ENCODE peak calls at places on chromosomes 7 and 10, in eight cellular contexts. One of them, this sample, is unnamed.

GRCh38 chr10:13758761-13759160 is 172.0 kb downstream of the PRPF18 start:
- DNase-seq in IMR-90: no peak
- DNase-seq in ovary: no peak
- DNase-seq in tibial nerve: no peak
- DNase-seq in Peyer's patch: no peak
- DNase-seq in body of pancreas: no peak
- DNase-seq in prostate gland: no peak
- DNase-seq in transverse colon: no peak
- DNase-seq in this sample: no peak

GRCh38 chr10:99869581-99869980 is 87.1 kb downstream of the ABCC2 start:
- DNase-seq in body of pancreas: no peak
- DNase-seq in transverse colon: no peak
- DNase-seq in IMR-90: no peak
- DNase-seq in Peyer's patch: no peak
- DNase-seq in tibial nerve: no peak
- DNase-seq in ovary: no peak
- DNase-seq in prostate gland: no peak
- DNase-seq in this sample: no peak

GRCh38 chr10:30755474-30755873 is 125.9 kb upstream of the LYZL2 start:
- DNase-seq in body of pancreas: no peak
- DNase-seq in IMR-90: peak
- DNase-seq in tibial nerve: no peak
- DNase-seq in transverse colon: no peak
- DNase-seq in ovary: no peak
- DNase-seq in Peyer's patch: no peak
- DNase-seq in prostate gland: no peak
- DNase-seq in this sample: no peak

GRCh38 chr7:129728875-129729467 is 117.5 kb downstream of the NRF1 start:
- DNase-seq in transverse colon: peak
- DNase-seq in body of pancreas: no peak
- DNase-seq in Peyer's patch: no peak
- DNase-seq in tibial nerve: no peak
- DNase-seq in ovary: no peak
- DNase-seq in IMR-90: no peak
- DNase-seq in prostate gland: no peak
- DNase-seq in this sample: no peak

GRCh38 chr10:91349381-91349780 is 60.8 kb upstream of the HECTD2 start:
- DNase-seq in ovary: no peak
- DNase-seq in body of pancreas: peak
- DNase-seq in IMR-90: peak
- DNase-seq in prostate gland: peak
- DNase-seq in tibial nerve: no peak
- DNase-seq in transverse colon: no peak
- DNase-seq in Peyer's patch: no peak
- DNase-seq in this sample: peak

GRCh38 chr10:17200035-17200884 is 1.2 kb downstream of the TRDMT1 start:
- DNase-seq in transverse colon: no peak
- DNase-seq in tibial nerve: no peak
- DNase-seq in IMR-90: no peak
- DNase-seq in Peyer's patch: no peak
- DNase-seq in ovary: no peak
- DNase-seq in prostate gland: no peak
- DNase-seq in body of pancreas: no peak
- DNase-seq in this sample: no peak

GRCh38 chr7:41942468-41943097 is 239.7 kb upstream of the INHBA start:
- DNase-seq in transverse colon: peak
- DNase-seq in ovary: peak
- DNase-seq in IMR-90: peak
- DNase-seq in prostate gland: no peak
- DNase-seq in Peyer's patch: no peak
- DNase-seq in tibial nerve: no peak
- DNase-seq in body of pancreas: no peak
- DNase-seq in this sample: no peak

GRCh38 chr10:128056303-128057050 is 69.7 kb downstream of the MKI67 start:
- DNase-seq in prostate gland: no peak
- DNase-seq in transverse colon: no peak
- DNase-seq in ovary: no peak
- DNase-seq in tibial nerve: no peak
- DNase-seq in Peyer's patch: no peak
- DNase-seq in body of pancreas: no peak
- DNase-seq in IMR-90: no peak
- DNase-seq in this sample: no peak

GRCh38 chr7:129069021-129069420 is 14.1 kb upstream of the TNPO3 start:
- DNase-seq in ovary: no peak
- DNase-seq in tibial nerve: no peak
- DNase-seq in body of pancreas: no peak
- DNase-seq in prostate gland: no peak
- DNase-seq in IMR-90: no peak
- DNase-seq in Peyer's patch: no peak
- DNase-seq in transverse colon: no peak
- DNase-seq in this sample: no peak

DNA sequence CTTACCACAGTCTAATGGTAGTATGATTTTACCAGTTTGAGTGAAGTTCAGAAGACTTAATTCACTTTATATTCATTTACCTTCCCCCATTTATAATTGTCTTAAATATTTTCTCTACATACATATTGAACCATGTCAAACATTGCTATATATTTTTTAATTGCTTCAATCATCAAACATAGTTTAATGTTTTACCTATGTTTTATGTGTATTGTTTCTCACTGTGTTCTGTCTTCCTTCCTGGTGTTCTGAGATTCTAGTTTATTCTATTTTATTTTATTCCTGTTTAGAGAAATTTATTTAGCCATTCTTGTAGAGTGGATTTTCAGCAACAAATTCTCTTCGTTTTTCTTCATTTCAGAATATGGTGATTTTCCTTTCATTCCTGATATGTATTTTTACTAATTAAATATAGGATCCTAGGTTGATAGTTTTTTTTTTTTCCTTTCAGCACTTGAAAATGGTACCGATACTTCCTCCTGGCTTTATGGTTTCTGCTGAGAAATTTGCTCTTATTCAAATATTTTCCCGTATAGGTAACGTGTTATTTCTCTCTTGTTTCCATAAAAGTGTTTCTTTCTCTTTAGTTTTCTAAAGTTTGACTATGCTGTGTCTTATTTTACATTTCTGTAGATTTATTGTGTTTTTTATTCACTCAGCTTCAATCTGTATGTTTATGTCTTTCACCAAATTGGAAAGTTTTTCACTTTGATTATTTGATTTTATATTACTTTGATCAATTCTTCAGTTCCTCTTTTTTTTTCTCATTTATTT is 201.8 kb upstream of the AGR3 start:
- DNase-seq in Peyer's patch: no peak
- DNase-seq in prostate gland: no peak
- DNase-seq in body of pancreas: no peak
- DNase-seq in transverse colon: no peak
- DNase-seq in IMR-90: no peak
- DNase-seq in ovary: no peak
- DNase-seq in tibial nerve: no peak
- DNase-seq in this sample: no peak
- TF ChIP-seq POLR2A in Peyer's patch: no peak
- TF ChIP-seq POLR2A in prostate gland: no peak
- TF ChIP-seq POLR2A in body of pancreas: no peak
- TF ChIP-seq POLR2A in transverse colon: no peak
- TF ChIP-seq POLR2A in IMR-90: no peak
- TF ChIP-seq POLR2A in ovary: no peak
- TF ChIP-seq POLR2A in tibial nerve: no peak
- TF ChIP-seq POLR2A in this sample: no peak

DNA sequence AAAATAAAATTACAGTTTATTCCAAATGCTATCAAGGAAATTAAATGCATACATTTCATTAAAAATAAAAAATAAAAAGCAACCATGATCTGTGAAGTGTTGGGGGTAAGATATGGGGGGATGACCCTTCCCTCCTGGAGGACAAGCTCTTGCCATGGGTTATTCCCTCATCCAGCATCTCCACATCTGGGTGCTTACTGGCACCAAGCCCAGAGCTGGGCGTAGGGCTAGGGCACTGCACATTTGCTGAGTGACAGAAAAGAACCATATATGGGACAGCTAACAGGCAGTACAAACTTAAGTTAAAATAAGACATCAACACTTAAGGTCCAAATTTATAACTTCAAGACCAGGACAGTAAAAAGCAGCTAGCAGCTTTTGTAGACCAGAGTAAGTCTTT is 10.2 kb downstream of the CCDC6 start:
- DNase-seq in IMR-90: no peak
- DNase-seq in ovary: no peak
- DNase-seq in tibial nerve: no peak
- DNase-seq in Peyer's patch: no peak
- DNase-seq in body of pancreas: no peak
- DNase-seq in prostate gland: no peak
- DNase-seq in transverse colon: peak
- DNase-seq in this sample: no peak
- H3K27ac ChIP-seq in IMR-90: no peak
- H3K27ac ChIP-seq in ovary: no peak
- H3K27ac ChIP-seq in tibial nerve: peak
- H3K27ac ChIP-seq in Peyer's patch: no peak
- H3K27ac ChIP-seq in body of pancreas: peak
- H3K27ac ChIP-seq in prostate gland: no peak
- H3K27ac ChIP-seq in transverse colon: peak
- H3K27ac ChIP-seq in this sample: no peak

GRCh38 chr7:5827755-5828154 is 46.3 kb upstream of the RNF216 start:
- DNase-seq in body of pancreas: peak
- DNase-seq in IMR-90: no peak
- DNase-seq in transverse colon: peak
- DNase-seq in ovary: no peak
- DNase-seq in prostate gland: no peak
- DNase-seq in Peyer's patch: no peak
- DNase-seq in tibial nerve: no peak
- DNase-seq in this sample: no peak

GRCh38 chr7:5824297-5824610 is 42.8 kb upstream of the RNF216 start:
- DNase-seq in transverse colon: no peak
- DNase-seq in Peyer's patch: no peak
- DNase-seq in ovary: no peak
- DNase-seq in IMR-90: no peak
- DNase-seq in tibial nerve: no peak
- DNase-seq in body of pancreas: no peak
- DNase-seq in prostate gland: no peak
- DNase-seq in this sample: no peak

DNA sequence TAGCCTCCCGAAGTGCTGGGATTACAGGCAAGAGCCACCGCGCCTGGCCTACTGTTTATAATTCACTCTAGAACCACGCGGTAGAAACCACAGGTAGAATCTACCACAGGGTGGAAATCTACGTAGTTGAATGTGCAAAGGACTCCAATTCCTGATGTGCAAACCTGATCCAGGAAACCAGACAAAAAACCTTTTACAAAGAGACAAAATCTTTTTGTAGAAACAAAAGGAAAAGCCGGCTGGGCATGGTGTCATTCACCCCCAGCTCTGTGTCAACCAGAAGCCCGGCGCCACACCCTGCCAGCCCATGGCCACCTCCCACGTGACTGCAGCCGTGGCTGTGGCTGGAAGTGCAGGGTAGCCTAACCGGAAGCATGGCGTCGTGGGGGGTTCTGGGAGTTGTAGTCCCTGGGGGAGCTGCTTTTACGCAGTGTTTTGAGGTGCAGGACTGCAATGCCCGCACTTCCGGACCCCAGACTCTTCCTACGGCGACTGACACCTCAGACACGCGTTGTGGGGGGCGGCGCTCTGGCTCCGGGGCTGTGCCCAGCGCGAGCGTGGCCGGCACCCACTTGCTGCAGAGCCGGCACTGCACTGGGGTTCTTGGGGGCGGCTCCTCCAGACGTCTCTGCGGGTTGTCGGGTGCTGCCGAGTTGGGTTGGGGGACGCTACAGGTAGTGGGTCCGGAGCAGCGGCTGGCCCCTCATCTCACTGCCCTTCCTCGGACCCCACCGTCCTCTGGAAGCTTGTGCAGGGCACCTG is 41.5 kb upstream of the RNF216 start:
- DNase-seq in prostate gland: peak
- DNase-seq in tibial nerve: peak
- DNase-seq in Peyer's patch: peak
- DNase-seq in transverse colon: peak
- DNase-seq in body of pancreas: peak
- DNase-seq in IMR-90: peak
- DNase-seq in ovary: peak
- DNase-seq in this sample: peak
- TF ChIP-seq POLR2A in prostate gland: peak
- TF ChIP-seq POLR2A in tibial nerve: peak
- TF ChIP-seq POLR2A in Peyer's patch: no peak
- TF ChIP-seq POLR2A in transverse colon: peak
- TF ChIP-seq POLR2A in body of pancreas: no peak
- TF ChIP-seq POLR2A in IMR-90: no peak
- TF ChIP-seq POLR2A in ovary: no peak
- TF ChIP-seq POLR2A in this sample: peak

GRCh38 chr7:40828686-40829085 is 693.9 kb downstream of the SUGCT start:
- DNase-seq in tibial nerve: no peak
- DNase-seq in Peyer's patch: no peak
- DNase-seq in body of pancreas: no peak
- DNase-seq in ovary: no peak
- DNase-seq in transverse colon: no peak
- DNase-seq in prostate gland: no peak
- DNase-seq in IMR-90: no peak
- DNase-seq in this sample: no peak

GRCh38 chr7:40824461-40824860 is 689.7 kb downstream of the SUGCT start:
- DNase-seq in tibial nerve: no peak
- DNase-seq in transverse colon: no peak
- DNase-seq in body of pancreas: no peak
- DNase-seq in IMR-90: peak
- DNase-seq in ovary: no peak
- DNase-seq in Peyer's patch: no peak
- DNase-seq in prostate gland: no peak
- DNase-seq in this sample: no peak

GRCh38 chr7:40827217-40828085 is 692.6 kb downstream of the SUGCT start:
- DNase-seq in body of pancreas: no peak
- DNase-seq in IMR-90: no peak
- DNase-seq in ovary: no peak
- DNase-seq in transverse colon: no peak
- DNase-seq in tibial nerve: no peak
- DNase-seq in Peyer's patch: no peak
- DNase-seq in prostate gland: no peak
- DNase-seq in this sample: no peak

GRCh38 chr7:40829201-40829600 is 694.4 kb downstream of the SUGCT start:
- DNase-seq in body of pancreas: no peak
- DNase-seq in ovary: no peak
- DNase-seq in prostate gland: no peak
- DNase-seq in IMR-90: no peak
- DNase-seq in Peyer's patch: no peak
- DNase-seq in transverse colon: no peak
- DNase-seq in tibial nerve: no peak
- DNase-seq in this sample: no peak

DNA sequence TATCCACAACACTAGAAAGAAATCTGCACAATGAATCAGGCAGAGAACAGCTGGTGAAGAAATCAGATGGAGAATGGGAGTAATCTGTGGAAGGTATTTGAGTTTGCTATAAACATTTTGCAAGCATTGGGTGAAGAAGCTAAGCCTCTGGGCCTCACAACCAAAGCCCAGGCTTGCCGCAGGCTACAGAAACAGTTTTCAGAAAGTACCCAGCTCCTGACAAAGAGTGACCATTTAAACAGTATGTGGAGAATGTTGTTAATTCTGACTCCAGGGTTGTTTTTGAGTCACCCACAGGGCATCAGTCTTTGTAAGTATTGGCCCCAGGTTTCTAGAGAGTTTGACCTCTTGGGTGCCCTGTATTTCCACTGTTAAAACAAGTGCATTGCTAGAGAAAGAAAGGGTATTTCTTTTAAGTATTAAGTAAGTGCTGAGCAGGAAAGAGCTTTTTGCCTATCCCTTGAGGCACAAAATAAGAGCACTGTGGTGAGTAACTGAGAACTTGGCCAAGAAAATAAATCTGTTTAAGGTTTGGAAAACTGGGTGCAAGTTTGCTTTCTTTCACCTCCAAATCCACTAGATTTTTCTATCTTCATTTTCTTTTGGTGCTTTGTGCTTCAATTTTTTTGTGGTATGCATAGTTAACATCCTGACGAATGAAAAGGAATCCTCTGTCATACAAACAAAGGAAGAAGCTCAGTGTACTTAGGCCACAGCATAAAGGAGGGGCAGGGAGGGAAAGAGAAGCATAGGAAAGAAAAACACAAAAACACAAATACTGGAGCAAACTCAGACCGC is 691.8 kb downstream of the SUGCT start:
- DNase-seq in body of pancreas: no peak
- DNase-seq in Peyer's patch: no peak
- DNase-seq in transverse colon: no peak
- DNase-seq in tibial nerve: no peak
- DNase-seq in prostate gland: no peak
- DNase-seq in IMR-90: peak
- DNase-seq in ovary: no peak
- DNase-seq in this sample: no peak
- H3K27ac ChIP-seq in body of pancreas: no peak
- H3K27ac ChIP-seq in Peyer's patch: no peak
- H3K27ac ChIP-seq in transverse colon: no peak
- H3K27ac ChIP-seq in tibial nerve: peak
- H3K27ac ChIP-seq in prostate gland: no peak
- H3K27ac ChIP-seq in IMR-90: peak
- H3K27ac ChIP-seq in ovary: no peak
- H3K27ac ChIP-seq in this sample: no peak